ENCODE peak calls at places on chromosomes 4 and X, in seven cellular contexts. One of them, this sample, is unnamed.

GRCh38 chrX:131298846-131299245 is 9.7 kb upstream of the IGSF1 start:
- DNase-seq in HepG2: no peak
- DNase-seq in GM12878: no peak
- DNase-seq in SK-N-SH: no peak
- DNase-seq in K562: no peak
- DNase-seq in H1: no peak
- DNase-seq in Panc1: no peak
- DNase-seq in this sample: no peak

GRCh38 chrX:95063554-95063953 is 1389.5 kb downstream of the FAM133A start:
- DNase-seq in HepG2: no peak
- DNase-seq in GM12878: no peak
- DNase-seq in SK-N-SH: no peak
- DNase-seq in K562: no peak
- DNase-seq in H1: no peak
- DNase-seq in Panc1: no peak
- DNase-seq in this sample: no peak

GRCh38 chr4:2441393-2442174 is 22.8 kb downstream of the CFAP99 start:
- DNase-seq in HepG2: peak; percentile 80
- DNase-seq in GM12878: peak; percentile 35
- DNase-seq in SK-N-SH: peak; percentile 83
- DNase-seq in K562: peak; percentile 96
- DNase-seq in H1: peak; percentile 86
- DNase-seq in Panc1: peak; percentile 39
- DNase-seq in this sample: peak; percentile 85

GRCh38 chr4:83150563-83151330 is 36.2 kb upstream of the PLAC8 start:
- DNase-seq in HepG2: peak; percentile 43
- DNase-seq in GM12878: no peak
- DNase-seq in SK-N-SH: no peak
- DNase-seq in K562: no peak
- DNase-seq in H1: no peak
- DNase-seq in Panc1: no peak
- DNase-seq in this sample: no peak

GRCh38 chr4:91298156-91298700 is 1005.5 kb upstream of the GRID2 start:
- DNase-seq in HepG2: no peak
- DNase-seq in GM12878: no peak
- DNase-seq in SK-N-SH: no peak
- DNase-seq in K562: no peak
- DNase-seq in H1: no peak
- DNase-seq in Panc1: no peak
- DNase-seq in this sample: no peak

GRCh38 chrX:108439434-108439883 is at the start of gene COL4A5:
- DNase-seq in HepG2: peak; percentile 84
- DNase-seq in GM12878: no peak
- DNase-seq in SK-N-SH: no peak
- DNase-seq in K562: peak; percentile 62
- DNase-seq in H1: peak; percentile 21
- DNase-seq in Panc1: peak; percentile 38
- DNase-seq in this sample: peak; percentile 80

GRCh38 chr4:117324851-117325491 is 239.6 kb upstream of the TRAM1L1 start:
- DNase-seq in HepG2: no peak
- DNase-seq in GM12878: no peak
- DNase-seq in SK-N-SH: no peak
- DNase-seq in K562: no peak
- DNase-seq in H1: no peak
- DNase-seq in Panc1: no peak
- DNase-seq in this sample: peak; percentile 49

GRCh38 chr4:156473175-156473574 is 498.4 kb downstream of the PDGFC start:
- DNase-seq in HepG2: no peak
- DNase-seq in GM12878: no peak
- DNase-seq in SK-N-SH: no peak
- DNase-seq in K562: no peak
- DNase-seq in H1: no peak
- DNase-seq in Panc1: no peak
- DNase-seq in this sample: no peak

GRCh38 chrX:8711401-8711800 is 20.5 kb downstream of the ANOS1 start:
- DNase-seq in HepG2: no peak
- DNase-seq in GM12878: no peak
- DNase-seq in SK-N-SH: no peak
- DNase-seq in K562: peak; percentile 7
- DNase-seq in H1: no peak
- DNase-seq in Panc1: no peak
- DNase-seq in this sample: no peak

GRCh38 chr4:16767861-16768260 is 130.6 kb downstream of the LDB2 start:
- DNase-seq in HepG2: no peak
- DNase-seq in GM12878: no peak
- DNase-seq in SK-N-SH: no peak
- DNase-seq in K562: no peak
- DNase-seq in H1: no peak
- DNase-seq in Panc1: no peak
- DNase-seq in this sample: no peak

GRCh38 chr4:16765549-16765948 is 132.9 kb downstream of the LDB2 start:
- DNase-seq in HepG2: no peak
- DNase-seq in GM12878: no peak
- DNase-seq in SK-N-SH: no peak
- DNase-seq in K562: no peak
- DNase-seq in H1: no peak
- DNase-seq in Panc1: no peak
- DNase-seq in this sample: no peak

GRCh38 chr4:16767251-16767650 is 131.2 kb downstream of the LDB2 start:
- DNase-seq in HepG2: no peak
- DNase-seq in GM12878: no peak
- DNase-seq in SK-N-SH: no peak
- DNase-seq in K562: no peak
- DNase-seq in H1: no peak
- DNase-seq in Panc1: no peak
- DNase-seq in this sample: no peak

GRCh38 chr4:16761031-16761430 is 137.4 kb downstream of the LDB2 start:
- DNase-seq in HepG2: no peak
- DNase-seq in GM12878: no peak
- DNase-seq in SK-N-SH: no peak
- DNase-seq in K562: no peak
- DNase-seq in H1: no peak
- DNase-seq in Panc1: no peak
- DNase-seq in this sample: no peak

GRCh38 chr4:16764622-16765021 is 133.8 kb downstream of the LDB2 start:
- DNase-seq in HepG2: peak; percentile 9
- DNase-seq in GM12878: no peak
- DNase-seq in SK-N-SH: peak; percentile 12
- DNase-seq in K562: peak; percentile 8
- DNase-seq in H1: no peak
- DNase-seq in Panc1: no peak
- DNase-seq in this sample: no peak
- TF ChIP-seq SIN3A in HepG2: no peak
- TF ChIP-seq SIN3A in GM12878: no peak
- TF ChIP-seq SIN3A in SK-N-SH: no peak
- TF ChIP-seq SIN3A in K562: no peak
- TF ChIP-seq SIN3A in H1: no peak
- TF ChIP-seq SIN3A in Panc1: no peak
- TF ChIP-seq SIN3A in this sample: no peak

GRCh38 chr4:126267689-126268088 is 952.9 kb downstream of the FAT4 start:
- DNase-seq in HepG2: no peak
- DNase-seq in GM12878: no peak
- DNase-seq in SK-N-SH: no peak
- DNase-seq in K562: no peak
- DNase-seq in H1: no peak
- DNase-seq in Panc1: no peak
- DNase-seq in this sample: no peak
- TF ChIP-seq SIN3A in HepG2: no peak
- TF ChIP-seq SIN3A in GM12878: no peak
- TF ChIP-seq SIN3A in SK-N-SH: no peak
- TF ChIP-seq SIN3A in K562: no peak
- TF ChIP-seq SIN3A in H1: no peak
- TF ChIP-seq SIN3A in Panc1: no peak
- TF ChIP-seq SIN3A in this sample: no peak

DNA sequence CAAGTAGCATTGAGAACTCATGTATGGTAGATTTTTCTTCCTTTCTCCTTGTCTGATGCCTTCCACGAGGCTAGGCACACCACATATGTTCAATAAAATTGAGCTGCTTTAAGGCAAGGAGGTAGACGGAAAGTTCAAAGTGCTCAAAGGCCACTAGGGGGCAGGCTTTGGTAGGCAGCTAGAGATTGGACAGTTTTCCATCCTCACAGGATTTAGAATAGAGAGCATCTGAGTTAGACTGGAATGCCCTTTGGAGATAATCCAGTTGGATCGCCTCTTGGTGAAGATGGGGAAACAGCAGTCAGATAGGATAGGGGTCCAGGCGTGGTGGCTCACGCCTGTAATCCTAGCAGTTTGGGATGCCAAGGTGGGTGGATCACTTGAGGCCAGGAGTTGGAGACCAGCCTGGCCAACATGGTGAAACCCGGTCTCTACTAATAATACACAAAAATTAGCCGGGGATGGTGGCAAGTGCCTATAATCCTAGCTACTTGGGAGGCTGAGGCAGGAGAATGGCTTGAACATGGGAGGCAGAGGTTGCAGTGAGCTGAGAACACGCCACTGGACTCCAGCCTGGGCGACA is 30.4 kb downstream of the ELF4 start:
- DNase-seq in HepG2: peak; percentile 50
- DNase-seq in GM12878: no peak
- DNase-seq in SK-N-SH: peak; percentile 75
- DNase-seq in K562: peak; percentile 46
- DNase-seq in H1: no peak
- DNase-seq in Panc1: peak; percentile 54
- DNase-seq in this sample: peak; percentile 26
- TF ChIP-seq SIN3A in HepG2: no peak
- TF ChIP-seq SIN3A in GM12878: no peak
- TF ChIP-seq SIN3A in SK-N-SH: no peak
- TF ChIP-seq SIN3A in K562: no peak
- TF ChIP-seq SIN3A in H1: no peak
- TF ChIP-seq SIN3A in Panc1: no peak
- TF ChIP-seq SIN3A in this sample: no peak

DNA sequence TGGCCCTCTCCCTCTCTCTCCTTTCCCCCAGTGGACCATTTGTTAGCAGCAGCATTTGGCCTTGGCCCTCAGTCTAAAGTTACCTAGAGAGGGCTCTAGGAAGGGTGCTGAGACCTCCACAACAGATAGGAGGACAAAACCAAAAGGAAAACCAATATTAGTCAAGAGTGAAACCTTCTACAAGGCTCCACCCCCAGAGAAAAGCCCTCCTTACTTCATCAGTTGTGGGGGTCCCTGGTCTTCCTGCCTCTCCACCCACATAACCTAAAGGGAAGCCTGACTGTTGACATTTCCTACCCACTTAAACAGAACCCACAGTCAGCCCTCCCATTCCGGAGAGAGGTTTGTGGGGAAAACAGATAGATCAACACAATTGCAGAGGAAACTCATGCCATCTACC is 4.7 kb upstream of the CD40LG start:
- DNase-seq in HepG2: no peak
- DNase-seq in GM12878: no peak
- DNase-seq in SK-N-SH: no peak
- DNase-seq in K562: no peak
- DNase-seq in H1: no peak
- DNase-seq in Panc1: no peak
- DNase-seq in this sample: no peak
- TF ChIP-seq SIN3A in HepG2: no peak
- TF ChIP-seq SIN3A in GM12878: no peak
- TF ChIP-seq SIN3A in SK-N-SH: no peak
- TF ChIP-seq SIN3A in K562: no peak
- TF ChIP-seq SIN3A in H1: no peak
- TF ChIP-seq SIN3A in Panc1: no peak
- TF ChIP-seq SIN3A in this sample: no peak

This sample was measured in HCT116.